ENCODE peak calls at places on chromosomes 16 and 17, in five cellular contexts. M is GM12878, B is A549, X is K562, Z is SK-N-SH. L is an unnamed sample.

GRCh38 chr17:65243838-65244237 is 106.7 kb downstream of the RGS9 start:
- DNase-seq in X (no peak), M (no peak), Z (no peak), B (no peak), L (peak)

GRCh38 chr17:8402921-8403536 is 5.4 kb upstream of the RNF222 start:
- DNase-seq in B (no peak), Z (no peak), M (no peak), X (no peak), L (no peak)

GRCh38 chr17:7233701-7234099 is 617 bp downstream of the DVL2 start:
- DNase-seq in B (no peak), Z (no peak), X (no peak), M (no peak), L (no peak)

GRCh38 chr16:75679366-75679765 is 2.6 kb upstream of the CPHXL2 start:
- DNase-seq in B (no peak), Z (no peak), X (no peak), M (no peak), L (no peak)

GRCh38 chr17:34634551-34635160 is 55.3 kb downstream of the TMEM132E start:
- DNase-seq in M (no peak), B (no peak), X (no peak), Z (no peak), L (no peak)

GRCh38 chr17:45086865-45087495 is 25.9 kb downstream of the NMT1 start:
- DNase-seq in M (no peak), B (no peak), Z (no peak), X (no peak), L (no peak)

GRCh38 chr16:26982422-26982821 is 84.3 kb upstream of the C16orf82 start:
- DNase-seq in Z (no peak), X (no peak), B (no peak), M (no peak), L (no peak)

GRCh38 chr16:4934591-4934990 is 2.4 kb downstream of the PPL start:
- DNase-seq in M (no peak), Z (no peak), B (no peak), X (no peak), L (no peak)

GRCh38 chr17:60293580-60294335 is 98.2 kb downstream of the USP32 start:
- DNase-seq in Z (no peak), X (no peak), B (no peak), M (no peak), L (no peak)

GRCh38 chr17:56798916-56799315 is 34.8 kb downstream of the C17orf67 start:
- DNase-seq in B (no peak), X (no peak), M (no peak), Z (no peak), L (no peak)

GRCh38 chr16:66058181-66058580 is 308.3 kb upstream of the CDH5 start:
- DNase-seq in B (no peak), M (no peak), X (no peak), Z (no peak), L (peak)

GRCh38 chr16:2779151-2779920 is 2.3 kb upstream of the ELOB start:
- DNase-seq in M (no peak), B (no peak), Z (no peak), X (no peak), L (no peak)

GRCh38 chr16:23578096-23578830 is 17.9 kb downstream of the NDUFAB1 start:
- DNase-seq in B (no peak), M (no peak), Z (no peak), X (no peak), L (peak)

GRCh38 chr17:75587718-75588545 is at the start of gene MYO15B:
- DNase-seq in B (no peak), Z (no peak), X (peak), M (no peak), L (no peak)

GRCh38 chr17:16068323-16068722 is 68.7 kb downstream of the TTC19 start:
- DNase-seq in X (no peak), B (no peak), M (no peak), Z (no peak), L (peak)

GRCh38 chr17:71975331-71975801 is 145.5 kb upstream of the SOX9 start:
- DNase-seq in X (no peak), Z (no peak), M (no peak), B (no peak), L (peak)

GRCh38 chr17:3845361-3845753 is 689 bp downstream of the NCBP3 start:
- DNase-seq in Z (no peak), B (no peak), M (no peak), X (no peak), L (no peak)

GRCh38 chr16:26019406-26019805 is 327.6 kb downstream of the HS3ST4 start:
- DNase-seq in M (no peak), X (no peak), Z (no peak), B (no peak), L (no peak)

GRCh38 chr16:1377406-1378010 is 25.8 kb downstream of the GNPTG start:
- DNase-seq in X (no peak), Z (no peak), B (no peak), M (no peak), L (no peak)

GRCh38 chr16:85810097-85810741 is 10.7 kb downstream of the COX4I1 start:
- DNase-seq in B (no peak), Z (no peak), M (no peak), X (no peak), L (no peak)

GRCh38 chr17:70517808-70518207 is 348.5 kb downstream of the KCNJ2 start:
- DNase-seq in B (no peak), X (no peak), M (no peak), Z (no peak), L (peak)

GRCh38 chr17:7881655-7882054 is 6.9 kb upstream of the CHD3 start:
- DNase-seq in X (no peak), M (no peak), Z (peak), B (no peak), L (no peak)

GRCh38 chr16:72099377-72099818 is 5.8 kb downstream of the DHX38 start:
- DNase-seq in M (peak), B (peak), X (peak), Z (peak), L (peak)

GRCh38 chr16:54657058-54657708 is 273.5 kb upstream of the IRX5 start:
- DNase-seq in X (no peak), Z (no peak), B (peak), M (no peak), L (no peak)

GRCh38 chr16:56983211-56983751 is 6.1 kb upstream of the NLRC5 start:
- DNase-seq in X (no peak), Z (no peak), B (peak), M (no peak), L (no peak)

GRCh38 chr17:81294512-81295030 is 536 bp downstream of the SLC38A10 start:
- DNase-seq in M (no peak), Z (peak), B (no peak), X (peak), L (peak)

GRCh38 chr17:35731239-35731931 is at the start of gene RASL10B:
- DNase-seq in M (no peak), X (peak), Z (peak), B (no peak), L (peak)

GRCh38 chr17:29143894-29144293 is 36.3 kb downstream of the MYO18A start:
- DNase-seq in M (no peak), B (peak), X (no peak), Z (peak), L (peak)

GRCh38 chr16:67150058-67150832 is 553 bp downstream of the B3GNT9 start:
- DNase-seq in M (no peak), B (peak), Z (peak), X (peak), L (peak)

GRCh38 chr16:89801800-89802199 is 14.6 kb downstream of the FANCA start:
- DNase-seq in B (no peak), M (no peak), Z (peak), X (no peak), L (peak)

GRCh38 chr16:2429037-2429770 is at the start of gene CCNF:
- DNase-seq in B (peak), M (peak), Z (peak), X (peak), L (peak)

GRCh38 chr17:72432143-72432604 is 311.4 kb downstream of the SOX9 start:
- DNase-seq in M (no peak), B (no peak), X (no peak), Z (peak), L (peak)

GRCh38 chr17:69269174-69269998 is 40.8 kb upstream of the ABCA10 start:
- DNase-seq in M (no peak), B (peak), Z (no peak), X (no peak), L (peak)

GRCh38 chr17:41823580-41823979 is 10.8 kb downstream of the FKBP10 start:
- DNase-seq in Z (no peak), X (no peak), B (no peak), M (no peak), L (no peak)

DNA sequence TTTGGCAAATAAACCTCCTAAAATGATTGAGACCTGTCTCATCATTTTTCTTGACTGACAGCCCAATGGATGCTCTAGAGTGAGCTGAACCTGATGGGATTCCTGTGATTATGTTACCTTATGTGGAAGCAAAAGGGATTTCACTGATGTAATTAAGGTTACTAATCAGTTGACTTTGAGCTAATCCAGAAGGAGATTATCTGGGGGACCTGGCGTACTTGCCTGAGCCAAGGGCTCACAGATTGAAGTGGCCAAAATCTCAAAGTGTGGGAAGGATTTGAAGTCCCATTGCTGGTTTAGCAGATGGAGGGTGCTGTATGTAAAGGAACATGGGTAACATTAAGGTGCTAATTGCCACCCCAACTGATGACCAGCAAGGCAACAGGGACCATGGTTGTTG is 214.0 kb downstream of the CPPED1 start:
- DNase-seq in Z (no peak), B (no peak), X (no peak), M (no peak), L (no peak)
- TF ChIP-seq RCOR1 in Z (no peak), B (no peak), X (no peak), M (no peak), L (no peak)

GRCh38 chr16:12529582-12529981 is 274.1 kb downstream of the CPPED1 start:
- DNase-seq in X (no peak), M (no peak), B (no peak), Z (no peak), L (no peak)

GRCh38 chr16:12535535-12536411 is 267.9 kb downstream of the CPPED1 start:
- DNase-seq in X (peak), Z (no peak), B (peak), M (peak), L (no peak)

GRCh38 chr16:12530291-12530690 is 273.4 kb downstream of the CPPED1 start:
- DNase-seq in Z (no peak), X (no peak), B (no peak), M (no peak), L (no peak)

GRCh38 chr16:12532871-12533610 is 270.6 kb downstream of the CPPED1 start:
- DNase-seq in M (no peak), Z (no peak), B (no peak), X (no peak), L (no peak)

DNA sequence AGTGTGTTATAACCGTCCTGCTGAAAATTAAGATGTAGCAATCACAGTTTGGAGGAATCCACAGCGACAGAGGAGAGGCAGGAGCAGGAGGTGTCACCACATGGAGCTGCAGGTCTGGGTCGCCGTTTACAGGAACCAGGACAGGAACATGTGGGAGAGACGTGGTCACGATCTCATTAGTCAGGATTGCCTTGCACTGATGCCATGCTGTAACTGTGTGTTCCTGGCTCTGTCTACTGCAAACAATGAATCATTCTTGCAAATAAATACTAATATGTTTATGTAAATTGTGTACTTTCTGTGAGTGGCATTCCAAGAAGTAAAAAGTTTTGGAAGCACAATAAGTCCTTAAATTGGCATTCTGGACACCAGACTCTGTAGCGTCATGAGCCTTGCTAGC is 271.8 kb downstream of the CPPED1 start:
- DNase-seq in B (peak), M (no peak), X (no peak), Z (no peak), L (peak)
- TF ChIP-seq RCOR1 in B (no peak), M (no peak), X (no peak), Z (no peak), L (no peak)

GRCh38 chr16:47625115-47625567 is 164.0 kb downstream of the PHKB start:
- DNase-seq in B (no peak), Z (no peak), M (no peak), X (peak), L (no peak)
- TF ChIP-seq RCOR1 in B (no peak), Z (no peak), M (no peak), X (peak), L (no peak)

GRCh38 chr17:50288306-50288705 is 14.0 kb downstream of the TMEM92 start:
- DNase-seq in Z (peak), X (no peak), M (no peak), B (no peak), L (no peak)
- TF ChIP-seq RCOR1 in Z (no peak), X (no peak), M (no peak), B (no peak), L (no peak)

GRCh38 chr16:59591480-59591879 is 857.4 kb upstream of the GOT2 start:
- DNase-seq in M (no peak), Z (no peak), B (no peak), X (no peak), L (peak)
- TF ChIP-seq RCOR1 in M (no peak), Z (no peak), B (no peak), X (no peak), L (no peak)

DNA sequence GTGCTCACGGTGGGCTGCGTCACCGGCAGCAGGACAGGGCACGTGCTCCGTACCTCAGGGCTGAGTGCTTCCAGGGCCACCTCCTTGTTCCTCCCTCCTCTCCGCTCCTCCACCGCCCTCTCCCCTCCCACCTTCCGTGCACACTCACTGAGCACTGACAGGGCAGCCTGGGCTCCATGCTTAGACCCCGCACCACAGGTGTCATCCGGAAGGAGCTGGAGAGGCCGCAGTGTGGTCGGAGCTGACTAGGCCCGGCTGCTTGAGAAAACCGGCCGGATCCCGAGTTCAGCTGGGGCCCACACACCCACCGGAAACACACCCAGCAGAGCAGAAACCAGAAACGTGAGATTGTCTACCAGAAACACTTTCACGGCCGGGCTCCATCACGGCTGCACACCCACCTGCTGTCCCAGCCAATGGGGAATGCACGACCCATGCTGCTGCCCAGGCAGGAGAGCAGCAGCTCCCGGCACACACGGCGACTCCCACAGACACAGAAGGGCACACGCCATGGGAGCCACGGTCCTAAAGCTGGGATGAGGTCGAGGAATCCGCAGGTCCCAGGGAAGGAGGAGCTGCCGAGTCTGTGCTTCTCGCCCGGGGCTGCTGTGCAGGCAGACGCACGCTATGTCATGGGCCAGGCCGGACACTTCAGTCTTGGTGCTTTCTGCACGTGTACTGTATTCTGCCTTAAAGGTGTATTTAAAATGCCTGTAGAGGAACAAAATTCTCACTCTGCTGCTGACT is 55.0 kb upstream of the ZNF469 start:
- DNase-seq in M (no peak), Z (no peak), X (no peak), B (no peak), L (no peak)
- TF ChIP-seq RCOR1 in M (no peak), Z (no peak), X (no peak), B (no peak), L (no peak)